ENCODE peak calls at places on chromosomes 12 and 14, in six cellular contexts. D is endothelial cell of umbilical vein, R is renal cortical epithelial cell, I is GM23248, G is T-helper 22 cell, B is NCI-H146. Z is an unnamed sample.

GRCh38 chr14:76055330-76055729 is 69.8 kb downstream of the IFT43 start:
- DNase-seq in D (no peak), R (no peak), I (no peak), G (no peak), B (no peak), Z (no peak)

GRCh38 chr12:106897082-106897481 is 58.6 kb upstream of the TMEM263 start:
- DNase-seq in D (peak; percentile 13), R (no peak), I (peak; percentile 9), G (no peak), B (peak; percentile 20), Z (no peak)

GRCh38 chr12:107607464-107608392 is 77.9 kb upstream of the PWP1 start:
- DNase-seq in D (peak; percentile 62), R (peak; percentile 60), I (peak; percentile 78), G (peak; percentile 40), B (peak; percentile 87), Z (no peak)

GRCh38 chr14:101179691-101180211 is 276.2 kb upstream of the RTL1 start:
- DNase-seq in D (no peak), R (no peak), I (no peak), G (no peak), B (no peak), Z (no peak)

GRCh38 chr12:131699434-131699833 is 11.5 kb upstream of the SFSWAP start:
- DNase-seq in D (no peak), R (no peak), I (peak; percentile 50), G (no peak), B (no peak), Z (no peak)

GRCh38 chr14:23438130-23438893 is 2.9 kb upstream of the MYH7 start:
- DNase-seq in D (no peak), R (no peak), I (no peak), G (no peak), B (no peak), Z (no peak)

GRCh38 chr12:16347391-16348298 is at the start of gene MGST1:
- DNase-seq in D (peak; percentile 67), R (peak; percentile 56), I (peak; percentile 81), G (no peak), B (no peak), Z (no peak)

GRCh38 chr12:1776139-1776975 is 44.0 kb upstream of the LRTM2 start:
- DNase-seq in D (no peak), R (peak; percentile 69), I (peak; percentile 96), G (no peak), B (no peak), Z (no peak)

GRCh38 chr12:70609739-70610491 is 27.3 kb downstream of the PTPRB start:
- DNase-seq in D (peak; percentile 79), R (no peak), I (peak; percentile 73), G (no peak), B (peak; percentile 4), Z (no peak)

GRCh38 chr12:103105971-103106597 is 148.6 kb downstream of the ASCL1 start:
- DNase-seq in D (no peak), R (no peak), I (no peak), G (no peak), B (no peak), Z (no peak)

GRCh38 chr12:24895612-24896011 is 53.3 kb downstream of the BCAT1 start:
- DNase-seq in D (peak; percentile 79), R (no peak), I (peak; percentile 37), G (no peak), B (no peak), Z (no peak)

GRCh38 chr12:87086118-87086891 is 830.1 kb upstream of the MGAT4C start:
- DNase-seq in D (no peak), R (peak; percentile 4), I (peak; percentile 21), G (no peak), B (peak; percentile 55), Z (no peak)

GRCh38 chr12:117485984-117486839 is 124.8 kb upstream of the NOS1 start:
- DNase-seq in D (no peak), R (peak; percentile 51), I (peak; percentile 19), G (no peak), B (peak; percentile 81), Z (no peak)

GRCh38 chr14:50001146-50001998 is 108.5 kb downstream of the ARF6 start:
- DNase-seq in D (no peak), R (peak; percentile 88), I (peak; percentile 99), G (peak; percentile 67), B (peak; percentile 65), Z (no peak)

GRCh38 chr14:68464716-68465115 is 328.2 kb downstream of the ZFP36L1 start:
- DNase-seq in D (peak; percentile 63), R (peak; percentile 79), I (peak; percentile 78), G (no peak), B (no peak), Z (no peak)

GRCh38 chr12:4825139-4825858 is 84.4 kb upstream of the KCNA1 start:
- DNase-seq in D (no peak), R (no peak), I (no peak), G (no peak), B (no peak), Z (no peak)

GRCh38 chr12:27012982-27013255 is 1.3 kb downstream of the TM7SF3 start:
- DNase-seq in D (no peak), R (no peak), I (no peak), G (no peak), B (no peak), Z (no peak)

GRCh38 chr14:25431211-25432076 is 381.5 kb upstream of the STXBP6 start:
- DNase-seq in D (no peak), R (no peak), I (peak; percentile 14), G (no peak), B (peak; percentile 43), Z (no peak)

GRCh38 chr14:91246051-91246852 is 1.7 kb upstream of the GPR68 start:
- DNase-seq in D (no peak), R (no peak), I (no peak), G (peak; percentile 88), B (peak; percentile 19), Z (no peak)

GRCh38 chr12:26773313-26774104 is 59.5 kb downstream of the ITPR2 start:
- DNase-seq in D (no peak), R (no peak), I (no peak), G (no peak), B (no peak), Z (no peak)

GRCh38 chr14:71322660-71323250 is 415.5 kb downstream of the PCNX1 start:
- DNase-seq in D (peak; percentile 52), R (peak; percentile 66), I (peak; percentile 69), G (no peak), B (no peak), Z (no peak)

GRCh38 chr12:20601668-20602280 is 93.4 kb upstream of the SLCO1C1 start:
- DNase-seq in D (peak; percentile 75), R (peak; percentile 74), I (peak; percentile 61), G (no peak), B (peak; percentile 3), Z (no peak)

GRCh38 chr14:59836116-59836515 is 34.5 kb downstream of the RTN1 start:
- DNase-seq in D (no peak), R (no peak), I (no peak), G (no peak), B (no peak), Z (no peak)

GRCh38 chr14:94322648-94323570 is at the start of gene SERPINA6:
- DNase-seq in D (no peak), R (peak; percentile 96), I (peak; percentile 64), G (no peak), B (no peak), Z (no peak)

GRCh38 chr12:88181881-88182280 is 39.8 kb downstream of the TMTC3 start:
- DNase-seq in D (no peak), R (no peak), I (no peak), G (no peak), B (no peak), Z (no peak)

GRCh38 chr14:24351517-24351916 is 11.7 kb upstream of the RIPK3 start:
- DNase-seq in D (peak; percentile 18), R (peak; percentile 66), I (peak; percentile 89), G (no peak), B (no peak), Z (no peak)

GRCh38 chr14:75672588-75673192 is 11.6 kb downstream of the TTLL5 start:
- DNase-seq in D (no peak), R (no peak), I (no peak), G (no peak), B (no peak), Z (no peak)

GRCh38 chr12:6201199-6201608 is 1.0 kb downstream of the CD9 start:
- DNase-seq in D (no peak), R (peak; percentile 58), I (no peak), G (no peak), B (peak; percentile 76), Z (no peak)

GRCh38 chr14:54895683-54896082 is 6.9 kb downstream of the GCH1 start:
- DNase-seq in D (no peak), R (no peak), I (no peak), G (no peak), B (no peak), Z (no peak)

GRCh38 chr14:77120771-77121743 is 20.5 kb downstream of the ZDHHC22 start:
- DNase-seq in D (no peak), R (peak; percentile 19), I (no peak), G (peak; percentile 34), B (no peak), Z (no peak)

GRCh38 chr12:76346798-76347420 is 1.3 kb downstream of the BBS10 start:
- DNase-seq in D (peak; percentile 72), R (peak; percentile 70), I (peak; percentile 85), G (no peak), B (peak; percentile 8), Z (no peak)

GRCh38 chr14:36773558-36773957 is 111.9 kb downstream of the PAX9 start:
- DNase-seq in D (no peak), R (peak; percentile 9), I (peak; percentile 28), G (no peak), B (no peak), Z (no peak)

GRCh38 chr14:104048758-104049496 is 36.6 kb upstream of the ASPG start:
- DNase-seq in D (no peak), R (peak; percentile 96), I (peak; percentile 27), G (no peak), B (no peak), Z (no peak)

GRCh38 chr12:45547822-45548221 is 181.7 kb upstream of the ARID2 start:
- DNase-seq in D (no peak), R (no peak), I (peak; percentile 6), G (no peak), B (no peak), Z (no peak)

GRCh38 chr14:22281322-22281977 is 307.6 kb downstream of the DAD1 start:
- DNase-seq in D (no peak), R (no peak), I (no peak), G (no peak), B (no peak), Z (no peak)

GRCh38 chr12:67751376-67751928 is 102.9 kb downstream of the DYRK2 start:
- DNase-seq in D (no peak), R (no peak), I (no peak), G (no peak), B (no peak), Z (no peak)